ENCODE peak calls at places on chromosomes 12 and 14, in eight cellular contexts. One of them, this sample, is unnamed. For H3K27me3, the result is how much of the 10 kb centered on the place peaks cover.

GRCh38 chr14:95452890-95453712 is 63.3 kb downstream of the SYNE3 start:
- DNase-seq in hepatocyte: no peak
- DNase-seq in lower lobe of right lung: no peak
- DNase-seq in neural progenitor cell: peak
- DNase-seq in ovary: no peak
- DNase-seq in lung: no peak
- DNase-seq in CD8-positive, alpha-beta T cell: no peak
- DNase-seq in GM06990: no peak
- DNase-seq in this sample: no peak

GRCh38 chr12:77231548-77231947 is 166.2 kb upstream of the E2F7 start:
- DNase-seq in lower lobe of right lung: peak
- DNase-seq in neural progenitor cell: no peak
- DNase-seq in hepatocyte: peak
- DNase-seq in lung: peak
- DNase-seq in ovary: peak
- DNase-seq in GM06990: no peak
- DNase-seq in CD8-positive, alpha-beta T cell: no peak
- DNase-seq in this sample: no peak

GRCh38 chr14:78022059-78022458 is 148.1 kb upstream of the NRXN3 start:
- DNase-seq in lower lobe of right lung: peak
- DNase-seq in lung: peak
- DNase-seq in GM06990: no peak
- DNase-seq in neural progenitor cell: peak
- DNase-seq in CD8-positive, alpha-beta T cell: no peak
- DNase-seq in hepatocyte: peak
- DNase-seq in ovary: no peak
- DNase-seq in this sample: peak

GRCh38 chr14:51035611-51036192 is 59.2 kb downstream of the TRIM9 start:
- DNase-seq in lower lobe of right lung: no peak
- DNase-seq in CD8-positive, alpha-beta T cell: no peak
- DNase-seq in ovary: no peak
- DNase-seq in lung: no peak
- DNase-seq in neural progenitor cell: no peak
- DNase-seq in GM06990: no peak
- DNase-seq in hepatocyte: peak
- DNase-seq in this sample: no peak

GRCh38 chr12:106302401-106303201 is at the start of gene TCP11L2:
- DNase-seq in hepatocyte: peak
- DNase-seq in neural progenitor cell: peak
- DNase-seq in lower lobe of right lung: peak
- DNase-seq in ovary: peak
- DNase-seq in GM06990: peak
- DNase-seq in lung: peak
- DNase-seq in CD8-positive, alpha-beta T cell: peak
- DNase-seq in this sample: peak

GRCh38 chr12:130658106-130658505 is 58.0 kb downstream of the RIMBP2 start:
- DNase-seq in neural progenitor cell: no peak
- DNase-seq in CD8-positive, alpha-beta T cell: no peak
- DNase-seq in GM06990: no peak
- DNase-seq in lower lobe of right lung: no peak
- DNase-seq in lung: no peak
- DNase-seq in ovary: no peak
- DNase-seq in hepatocyte: no peak
- DNase-seq in this sample: no peak

GRCh38 chr14:51368721-51369163 is 128.7 kb downstream of the TMX1 start:
- DNase-seq in CD8-positive, alpha-beta T cell: no peak
- DNase-seq in GM06990: no peak
- DNase-seq in lower lobe of right lung: no peak
- DNase-seq in ovary: no peak
- DNase-seq in hepatocyte: peak
- DNase-seq in lung: no peak
- DNase-seq in neural progenitor cell: no peak
- DNase-seq in this sample: no peak

GRCh38 chr12:110917467-110917866 is 2.9 kb downstream of the MYL2 start:
- DNase-seq in ovary: no peak
- DNase-seq in lower lobe of right lung: no peak
- DNase-seq in neural progenitor cell: no peak
- DNase-seq in GM06990: no peak
- DNase-seq in CD8-positive, alpha-beta T cell: no peak
- DNase-seq in lung: no peak
- DNase-seq in hepatocyte: peak
- DNase-seq in this sample: no peak

GRCh38 chr12:69240625-69240984 is 1.2 kb downstream of the CPSF6 start:
- DNase-seq in ovary: no peak
- DNase-seq in CD8-positive, alpha-beta T cell: no peak
- DNase-seq in lung: no peak
- DNase-seq in lower lobe of right lung: no peak
- DNase-seq in neural progenitor cell: peak
- DNase-seq in hepatocyte: peak
- DNase-seq in GM06990: no peak
- DNase-seq in this sample: no peak

GRCh38 chr12:67002711-67003110 is 266.4 kb upstream of the CAND1 start:
- DNase-seq in hepatocyte: no peak
- DNase-seq in ovary: no peak
- DNase-seq in lung: no peak
- DNase-seq in lower lobe of right lung: no peak
- DNase-seq in neural progenitor cell: no peak
- DNase-seq in GM06990: no peak
- DNase-seq in CD8-positive, alpha-beta T cell: no peak
- DNase-seq in this sample: no peak

DNA sequence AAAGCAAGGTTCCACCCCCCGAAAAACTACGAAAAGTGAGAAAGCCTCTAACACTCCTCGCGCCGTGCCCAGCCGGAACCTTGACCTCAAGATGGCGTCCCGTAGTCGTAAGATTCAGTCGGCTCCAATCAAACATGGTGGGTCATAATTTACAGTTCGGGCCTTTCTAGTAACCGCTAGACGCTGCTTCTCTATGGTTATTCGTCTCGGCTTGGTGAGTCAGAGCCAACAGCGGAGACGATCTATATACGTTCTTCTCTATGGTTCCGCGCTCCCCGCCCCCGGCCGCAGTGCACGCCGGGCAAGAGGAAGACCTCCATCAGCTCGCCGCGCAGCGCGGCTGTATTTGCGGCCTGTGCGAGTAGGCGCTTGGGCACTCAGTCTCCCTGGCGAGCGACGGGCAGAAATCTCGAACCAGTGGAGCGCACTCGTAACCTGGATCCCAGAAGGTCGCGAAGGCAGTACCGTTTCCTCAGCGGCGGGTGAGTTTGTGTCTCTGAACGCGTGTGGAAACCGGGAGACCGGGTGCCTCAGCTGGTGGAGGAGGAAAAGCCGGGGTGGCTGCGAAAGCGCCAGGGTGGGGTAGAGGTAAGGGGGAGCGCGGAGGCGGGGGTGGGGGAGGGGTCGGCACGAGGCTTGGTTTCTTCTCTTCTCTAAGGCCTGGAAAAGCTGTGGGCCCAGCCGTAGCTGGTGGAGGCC is at the start of gene RBM25:
- DNase-seq in neural progenitor cell: peak
- DNase-seq in lung: peak
- DNase-seq in lower lobe of right lung: peak
- DNase-seq in GM06990: peak
- DNase-seq in ovary: peak
- DNase-seq in CD8-positive, alpha-beta T cell: peak
- DNase-seq in hepatocyte: peak
- DNase-seq in this sample: peak
- TF ChIP-seq CTCF in neural progenitor cell: peak
- TF ChIP-seq CTCF in lung: no peak
- TF ChIP-seq CTCF in lower lobe of right lung: no peak
- TF ChIP-seq CTCF in GM06990: peak
- TF ChIP-seq CTCF in ovary: peak
- TF ChIP-seq CTCF in CD8-positive, alpha-beta T cell: no peak
- TF ChIP-seq CTCF in hepatocyte: no peak
- TF ChIP-seq CTCF in this sample: no peak

GRCh38 chr14:92652413-92653151 is 95.8 kb downstream of the LGMN start:
- DNase-seq in ovary: no peak
- DNase-seq in neural progenitor cell: no peak
- DNase-seq in lower lobe of right lung: no peak
- DNase-seq in GM06990: no peak
- DNase-seq in lung: no peak
- DNase-seq in hepatocyte: no peak
- DNase-seq in CD8-positive, alpha-beta T cell: no peak
- DNase-seq in this sample: no peak

GRCh38 chr14:92655802-92656201 is 92.6 kb downstream of the LGMN start:
- DNase-seq in lower lobe of right lung: no peak
- DNase-seq in ovary: no peak
- DNase-seq in neural progenitor cell: no peak
- DNase-seq in lung: no peak
- DNase-seq in GM06990: no peak
- DNase-seq in hepatocyte: no peak
- DNase-seq in CD8-positive, alpha-beta T cell: no peak
- DNase-seq in this sample: no peak

GRCh38 chr14:92653162-92653651 is 95.2 kb downstream of the LGMN start:
- DNase-seq in lung: no peak
- DNase-seq in CD8-positive, alpha-beta T cell: peak
- DNase-seq in lower lobe of right lung: peak
- DNase-seq in neural progenitor cell: no peak
- DNase-seq in hepatocyte: no peak
- DNase-seq in ovary: no peak
- DNase-seq in GM06990: no peak
- DNase-seq in this sample: no peak

GRCh38 chr14:92655372-92655771 is 93.1 kb downstream of the LGMN start:
- DNase-seq in GM06990: no peak
- DNase-seq in lower lobe of right lung: no peak
- DNase-seq in neural progenitor cell: no peak
- DNase-seq in ovary: no peak
- DNase-seq in lung: no peak
- DNase-seq in CD8-positive, alpha-beta T cell: no peak
- DNase-seq in hepatocyte: no peak
- DNase-seq in this sample: peak

DNA sequence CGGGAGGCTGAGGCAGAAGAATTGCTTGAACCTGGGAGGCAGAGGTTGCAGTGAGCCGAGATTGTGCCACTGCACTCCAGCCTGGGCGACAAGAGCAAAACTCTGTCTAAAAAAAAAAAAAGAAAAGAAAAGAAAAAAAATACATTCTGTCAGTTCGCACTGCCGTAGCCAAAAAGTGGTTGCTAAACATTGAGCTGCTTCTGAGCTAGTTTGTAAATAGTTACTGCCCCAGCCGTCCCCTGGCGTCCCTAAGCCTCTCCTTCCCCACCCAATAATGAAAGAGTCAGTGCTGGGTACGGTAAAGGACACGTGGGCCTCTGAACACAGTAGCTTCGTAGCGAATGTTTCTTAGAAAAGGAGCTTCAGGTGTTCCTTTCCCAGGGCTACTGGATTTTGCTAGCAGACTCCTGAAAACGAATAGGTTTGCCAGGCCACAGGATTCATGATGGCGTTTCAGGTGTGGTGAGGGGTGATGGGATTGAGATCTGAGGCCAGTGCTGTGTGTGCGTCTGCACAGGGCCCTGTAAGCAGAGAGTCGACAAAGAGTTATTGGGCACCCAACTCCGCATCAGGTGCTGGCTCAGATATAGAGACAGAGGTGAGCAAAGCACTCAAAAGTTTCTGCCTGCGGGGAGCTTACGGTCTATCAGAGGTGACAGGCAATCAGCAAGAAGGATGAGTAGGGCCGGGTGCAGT is 94.1 kb downstream of the LGMN start:
- DNase-seq in GM06990: no peak
- DNase-seq in CD8-positive, alpha-beta T cell: no peak
- DNase-seq in lung: no peak
- DNase-seq in lower lobe of right lung: no peak
- DNase-seq in ovary: no peak
- DNase-seq in neural progenitor cell: no peak
- DNase-seq in hepatocyte: no peak
- DNase-seq in this sample: no peak
- H3K4me3 ChIP-seq in GM06990: peak
- H3K4me3 ChIP-seq in CD8-positive, alpha-beta T cell: peak
- H3K4me3 ChIP-seq in lung: no peak
- H3K4me3 ChIP-seq in lower lobe of right lung: peak
- H3K4me3 ChIP-seq in ovary: no peak
- H3K4me3 ChIP-seq in neural progenitor cell: no peak
- H3K4me3 ChIP-seq in hepatocyte: no peak
- H3K4me3 ChIP-seq in this sample: no peak

GRCh38 chr12:46419675-46420074 is 47.1 kb upstream of the SLC38A2 start:
- DNase-seq in lung: no peak
- DNase-seq in GM06990: no peak
- DNase-seq in CD8-positive, alpha-beta T cell: no peak
- DNase-seq in ovary: no peak
- DNase-seq in lower lobe of right lung: no peak
- DNase-seq in neural progenitor cell: no peak
- DNase-seq in hepatocyte: no peak
- DNase-seq in this sample: no peak
- H3K27me3 ChIP-seq in lung: under half
- H3K27me3 ChIP-seq in GM06990: under half
- H3K27me3 ChIP-seq in CD8-positive, alpha-beta T cell: under half
- H3K27me3 ChIP-seq in ovary: under half
- H3K27me3 ChIP-seq in lower lobe of right lung: under half
- H3K27me3 ChIP-seq in neural progenitor cell: under half
- H3K27me3 ChIP-seq in hepatocyte: under half
- H3K27me3 ChIP-seq in this sample: under half

GRCh38 chr12:64889434-64890216 is 65.2 kb downstream of the TBC1D30 start:
- DNase-seq in lung: no peak
- DNase-seq in GM06990: no peak
- DNase-seq in lower lobe of right lung: no peak
- DNase-seq in ovary: no peak
- DNase-seq in neural progenitor cell: no peak
- DNase-seq in CD8-positive, alpha-beta T cell: no peak
- DNase-seq in hepatocyte: peak
- DNase-seq in this sample: no peak
- TF ChIP-seq CTCF in lung: no peak
- TF ChIP-seq CTCF in GM06990: no peak
- TF ChIP-seq CTCF in lower lobe of right lung: no peak
- TF ChIP-seq CTCF in ovary: no peak
- TF ChIP-seq CTCF in neural progenitor cell: no peak
- TF ChIP-seq CTCF in CD8-positive, alpha-beta T cell: no peak
- TF ChIP-seq CTCF in hepatocyte: no peak
- TF ChIP-seq CTCF in this sample: no peak

GRCh38 chr12:10717410-10717809 is 5.7 kb downstream of the YBX3 start:
- DNase-seq in CD8-positive, alpha-beta T cell: no peak
- DNase-seq in ovary: no peak
- DNase-seq in lower lobe of right lung: no peak
- DNase-seq in GM06990: no peak
- DNase-seq in hepatocyte: no peak
- DNase-seq in neural progenitor cell: peak
- DNase-seq in lung: no peak
- DNase-seq in this sample: no peak
- H3K4me3 ChIP-seq in CD8-positive, alpha-beta T cell: no peak
- H3K4me3 ChIP-seq in ovary: no peak
- H3K4me3 ChIP-seq in lower lobe of right lung: no peak
- H3K4me3 ChIP-seq in GM06990: no peak
- H3K4me3 ChIP-seq in hepatocyte: no peak
- H3K4me3 ChIP-seq in neural progenitor cell: no peak
- H3K4me3 ChIP-seq in lung: no peak
- H3K4me3 ChIP-seq in this sample: no peak

This sample was measured in right lobe of liver.